ENCODE peak calls at places on chromosomes 13 and 19, in seven cellular contexts. Y is lower leg skin, M is progenitor cell of endocrine pancreas, W is OCI-LY7, G is omental fat pad, K is spleen, R is cardiac muscle cell. F is an unnamed sample.

GRCh38 chr19:2195361-2195760 is 31.6 kb downstream of the DOT1L start:
- DNase-seq in Y (no peak), K (no peak), M (no peak), W (no peak), G (no peak), R (no peak), F (no peak)

GRCh38 chr19:17869114-17869608 is 2.6 kb upstream of the SLC5A5 start:
- DNase-seq in Y (no peak), W (no peak), R (no peak), G (no peak), K (no peak), M (no peak), F (no peak)

GRCh38 chr19:1259873-1260748 is 9.0 kb upstream of the CIRBP start:
- DNase-seq in G (no peak), W (peak; percentile 64), Y (no peak), R (no peak), K (peak; percentile 95), M (no peak), F (no peak)

GRCh38 chr13:31538067-31539042 is 201.0 kb upstream of the RXFP2 start:
- DNase-seq in W (no peak), M (no peak), Y (no peak), K (no peak), R (peak; percentile 74), G (no peak), F (peak; percentile 19)

GRCh38 chr19:42352216-42352892 is 26.9 kb downstream of the MEGF8 start:
- DNase-seq in M (no peak), Y (no peak), G (no peak), W (no peak), R (no peak), K (no peak), F (peak; percentile 45)

GRCh38 chr13:110138700-110139036 is 168.3 kb downstream of the COL4A1 start:
- DNase-seq in M (no peak), K (no peak), R (no peak), G (no peak), W (no peak), Y (no peak), F (no peak)

GRCh38 chr13:36725936-36726335 is 52.1 kb downstream of the SERTM1 start:
- DNase-seq in M (no peak), Y (no peak), G (no peak), R (no peak), W (no peak), K (no peak), F (no peak)

GRCh38 chr19:33377586-33378475 is 4.3 kb downstream of the CEBPG start:
- DNase-seq in R (no peak), M (no peak), W (no peak), G (no peak), K (no peak), Y (no peak), F (no peak)

GRCh38 chr13:37608750-37609339 is 10.3 kb upstream of the POSTN start:
- DNase-seq in M (no peak), G (no peak), K (no peak), Y (no peak), R (no peak), W (peak; percentile 1), F (no peak)

GRCh38 chr13:81745391-81745790 is 1404.5 kb upstream of the SPRY2 start:
- DNase-seq in K (no peak), Y (no peak), W (no peak), G (no peak), R (no peak), M (no peak), F (no peak)

GRCh38 chr19:19064811-19065745 is 1.3 kb downstream of the SLC25A42 start:
- DNase-seq in G (no peak), W (peak; percentile 50), M (no peak), Y (no peak), K (peak; percentile 87), R (peak; percentile 22), F (no peak)

GRCh38 chr13:111296417-111296816 is 24.0 kb upstream of the TEX29 start:
- DNase-seq in K (no peak), R (no peak), M (no peak), G (no peak), Y (no peak), W (no peak), F (no peak)

GRCh38 chr19:2231621-2232221 is 4.4 kb downstream of the PLEKHJ1 start:
- DNase-seq in Y (no peak), G (no peak), R (no peak), W (peak; percentile 50), K (no peak), M (no peak), F (no peak)

GRCh38 chr19:11699931-11700794 is 38.6 kb downstream of the ZNF823 start:
- DNase-seq in K (no peak), W (peak; percentile 54), M (no peak), Y (no peak), R (peak; percentile 50), G (no peak), F (peak; percentile 41)

GRCh38 chr13:41562083-41562482 is 104.7 kb downstream of the RGCC start:
- DNase-seq in W (no peak), G (peak; percentile 34), M (no peak), R (peak; percentile 90), Y (peak; percentile 55), K (no peak), F (peak; percentile 71)

GRCh38 chr19:32916969-32917611 is 47.5 kb upstream of the SLC7A9 start:
- DNase-seq in Y (no peak), M (no peak), G (no peak), R (no peak), K (no peak), W (no peak), F (no peak)

GRCh38 chr19:36719687-36720556 is 32.5 kb downstream of the ZNF567 start:
- DNase-seq in K (no peak), R (peak; percentile 9), G (no peak), M (no peak), Y (no peak), W (peak; percentile 1), F (no peak)

GRCh38 chr13:75766636-75767035 is 130.5 kb downstream of the LMO7 start:
- DNase-seq in R (no peak), M (no peak), K (no peak), W (no peak), G (no peak), Y (no peak), F (no peak)

GRCh38 chr19:44530777-44531176 is 1.3 kb upstream of the CEACAM20 start:
- DNase-seq in R (peak; percentile 41), W (no peak), Y (no peak), K (no peak), G (no peak), M (no peak), F (no peak)

GRCh38 chr19:27793644-27794443 is 1419.1 kb downstream of the UQCRFS1 start:
- DNase-seq in M (peak; percentile 74), R (peak; percentile 95), Y (peak; percentile 94), W (peak; percentile 95), G (peak; percentile 74), K (peak; percentile 99), F (peak; percentile 93)
- TF ChIP-seq CTCF in M (peak; percentile 6), R (no peak), Y (no peak), W (no peak), G (no peak), K (no peak), F (peak; percentile 4)

GRCh38 chr13:65656740-65657329 is 1573.3 kb downstream of the PCDH9 start:
- DNase-seq in M (no peak), R (peak; percentile 47), K (no peak), G (no peak), Y (no peak), W (peak; percentile 6), F (no peak)
- TF ChIP-seq CTCF in M (peak; percentile 62), R (peak; percentile 67), K (no peak), G (no peak), Y (no peak), W (peak; percentile 79), F (peak; percentile 81)

GRCh38 chr13:88248393-88248792 is 577.2 kb downstream of the SLITRK5 start:
- DNase-seq in G (no peak), W (no peak), R (no peak), K (no peak), Y (no peak), M (no peak), F (no peak)
- TF ChIP-seq CTCF in G (no peak), W (no peak), R (no peak), K (no peak), Y (no peak), M (no peak), F (no peak)

DNA sequence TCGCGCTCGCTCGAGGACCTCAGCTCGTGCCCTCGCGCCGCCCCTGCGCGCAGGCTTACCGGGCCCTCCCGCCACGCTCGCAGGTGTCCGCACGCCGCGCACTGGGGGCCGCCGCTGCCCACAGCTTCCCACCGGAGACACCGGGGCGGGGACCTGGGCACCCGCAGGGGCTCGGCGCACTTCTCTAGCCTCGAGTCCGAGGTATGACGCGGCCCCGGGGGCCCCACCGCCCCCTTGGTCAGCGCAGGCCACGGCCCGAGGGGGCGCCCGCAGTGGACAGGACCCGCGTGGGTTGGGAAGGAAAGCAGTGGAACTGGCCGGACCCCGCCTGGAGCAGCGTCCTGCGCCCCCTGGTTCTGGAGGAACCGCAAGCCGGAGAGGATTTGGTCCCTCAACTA is 2.1 kb upstream of the GRWD1 start:
- DNase-seq in G (no peak), W (no peak), Y (no peak), K (peak; percentile 78), M (no peak), R (no peak), F (no peak)
- TF ChIP-seq CTCF in G (no peak), W (no peak), Y (no peak), K (no peak), M (no peak), R (no peak), F (no peak)